ENCODE peak calls at places on chromosomes 11 and 22, in four cellular contexts. T, M, B and P are unnamed samples.

GRCh38 chr11:106021181-106021966 is 666 bp downstream of the MSANTD4 start:
- DNase-seq in T (peak), B (no peak), M (peak), P (no peak)

GRCh38 chr11:66471142-66471541 is 4.4 kb downstream of the PELI3 start:
- DNase-seq in B (no peak), T (no peak), M (no peak), P (no peak)

GRCh38 chr22:45204241-45204640 is 36.5 kb downstream of the KIAA0930 start:
- DNase-seq in T (no peak), B (no peak), M (no peak), P (no peak)

GRCh38 chr11:11706022-11706421 is 84.2 kb upstream of the GALNT18 start:
- DNase-seq in T (peak), M (no peak), B (no peak), P (no peak)

GRCh38 chr22:29617922-29618629 is 14.6 kb downstream of the NF2 start:
- DNase-seq in M (no peak), B (no peak), T (peak), P (no peak)

GRCh38 chr22:31496735-31497146 is 405 bp downstream of the SFI1 start:
- DNase-seq in B (no peak), T (peak), M (no peak), P (no peak)

GRCh38 chr22:24969588-24970301 is 17.2 kb downstream of the KIAA1671 start:
- DNase-seq in T (peak), M (peak), B (no peak), P (no peak)

GRCh38 chr11:110219011-110219785 is 77.2 kb downstream of the RDX start:
- DNase-seq in T (peak), B (no peak), M (no peak), P (no peak)

GRCh38 chr11:130711193-130711592 is 205.1 kb downstream of the SNX19 start:
- DNase-seq in B (no peak), M (no peak), T (no peak), P (no peak)

GRCh38 chr11:14894657-14895598 is 2.9 kb upstream of the CYP2R1 start:
- DNase-seq in M (no peak), T (peak), B (no peak), P (no peak)

GRCh38 chr22:38176170-38176741 is 5.4 kb downstream of the PLA2G6 start:
- DNase-seq in M (peak), B (no peak), T (peak), P (no peak)

GRCh38 chr22:26134654-26135330 is 34.5 kb upstream of the SEZ6L start:
- DNase-seq in B (no peak), M (no peak), T (no peak), P (no peak)

GRCh38 chr22:29309332-29310064 is 3.0 kb downstream of the GAS2L1 start:
- DNase-seq in T (peak), M (no peak), B (no peak), P (no peak)

GRCh38 chr11:1368966-1369365 is 20.8 kb upstream of the BRSK2 start:
- DNase-seq in M (no peak), B (no peak), T (no peak), P (no peak)

GRCh38 chr22:48954781-48955311 is 872.8 kb downstream of the BRD1 start:
- DNase-seq in M (no peak), T (peak), B (no peak), P (no peak)

GRCh38 chr11:2775626-2776350 is 76.0 kb upstream of the KCNQ1OT1 start:
- DNase-seq in T (no peak), B (peak), M (no peak), P (no peak)

GRCh38 chr11:124746621-124747243 is 5.3 kb downstream of the VSIG2 start:
- DNase-seq in T (peak), B (no peak), M (no peak), P (no peak)

GRCh38 chr11:65952052-65952521 is 6.8 kb downstream of the TSGA10IP start:
- DNase-seq in T (no peak), B (no peak), M (no peak), P (no peak)

GRCh38 chr11:128406365-128406706 is 181.0 kb downstream of the ETS1 start:
- DNase-seq in T (peak), B (no peak), M (no peak), P (no peak)

GRCh38 chr11:111069076-111069475 is 176.4 kb upstream of the POU2AF2 start:
- DNase-seq in B (no peak), T (peak), M (no peak), P (no peak)

GRCh38 chr22:49547751-49548239 is 279.9 kb downstream of the BRD1 start:
- DNase-seq in T (no peak), M (no peak), B (no peak), P (no peak)

GRCh38 chr11:134665571-134666268 is 253.7 kb upstream of the B3GAT1 start:
- DNase-seq in T (no peak), B (no peak), M (no peak), P (no peak)

GRCh38 chr11:67300756-67301312 is 2.5 kb upstream of the SSH3 start:
- DNase-seq in T (no peak), B (no peak), M (no peak), P (no peak)

GRCh38 chr11:78149646-78150045 is 10.2 kb upstream of the ALG8 start:
- DNase-seq in T (peak), M (no peak), B (no peak), P (no peak)

GRCh38 chr11:70405679-70406395 is 7.5 kb downstream of the CTTN start:
- DNase-seq in B (no peak), T (no peak), M (no peak), P (no peak)

GRCh38 chr22:39683639-39684038 is 113.1 kb downstream of the CACNA1I start:
- DNase-seq in B (no peak), M (no peak), T (no peak), P (no peak)

GRCh38 chr11:72038491-72038890 is 39.8 kb downstream of the IL18BP start:
- DNase-seq in T (peak), B (no peak), M (peak), P (no peak)

GRCh38 chr22:25942989-25943411 is 201.0 kb downstream of the MYO18B start:
- DNase-seq in M (no peak), T (peak), B (no peak), P (peak)

GRCh38 chr11:64181506-64182411 is 4.2 kb upstream of the STIP1 start:
- DNase-seq in M (peak), T (peak), B (peak), P (peak)

GRCh38 chr11:79121351-79121750 is 319.5 kb downstream of the TENM4 start:
- DNase-seq in M (no peak), B (no peak), T (no peak), P (no peak)

GRCh38 chr11:127789887-127790286 is 789.3 kb upstream of the KIRREL3 start:
- DNase-seq in T (peak), M (no peak), B (no peak), P (no peak)

GRCh38 chr22:49380828-49381114 is 446.9 kb downstream of the BRD1 start:
- DNase-seq in M (no peak), T (no peak), B (no peak), P (no peak)

GRCh38 chr11:47532597-47533213 is 20.2 kb downstream of the CELF1 start:
- DNase-seq in B (no peak), T (peak), M (no peak), P (peak)

GRCh38 chr22:30749272-30749671 is 54.6 kb downstream of the OSBP2 start:
- DNase-seq in M (no peak), B (no peak), T (no peak), P (no peak)

GRCh38 chr11:126886636-126887035 is 113.9 kb downstream of the KIRREL3 start:
- DNase-seq in B (no peak), T (no peak), M (no peak), P (no peak)

GRCh38 chr11:65743928-65744698 is 23.5 kb upstream of the RNASEH2C start:
- DNase-seq in T (peak), B (peak), M (no peak), P (no peak)

GRCh38 chr11:61280883-61281580 is 14.1 kb downstream of the VWCE start:
- DNase-seq in B (no peak), T (no peak), M (no peak), P (no peak)

GRCh38 chr11:2314136-2314524 is 12.3 kb downstream of the TSPAN32 start:
- DNase-seq in B (no peak), M (no peak), T (no peak), P (no peak)